ENCODE peak calls at places on chromosomes 13 and 19, in four cellular contexts. Q is NCI-H2107; S is stimulated activated CD4-positive, alpha-beta T cell treated with anti-CD3 and anti-CD28 coated beads, Interleukin-4, amount 100 ng/mL, for 48 hours; V is Kasumi-1. A is an unnamed sample.
A peak's percentile ranks its signal among the peaks of the same experiment; 100 is the strongest.

GRCh38 chr19:6125571-6125989 is 9.9 kb upstream of the ACSBG2 start:
- DNase-seq in Q (no peak), S (peak; percentile 28), V (peak; percentile 90), A (peak; percentile 64)

GRCh38 chr13:44961997-44962396 is 27.3 kb downstream of the NUFIP1 start:
- DNase-seq in Q (no peak), S (no peak), V (no peak), A (no peak)

GRCh38 chr13:112889351-112890290 is 79.4 kb upstream of the MCF2L start:
- DNase-seq in S (no peak), V (no peak), Q (no peak), A (no peak)

GRCh38 chr13:105952233-105952767 is 583.2 kb downstream of the EFNB2 start:
- DNase-seq in V (peak; percentile 22), S (no peak), Q (no peak), A (no peak)

GRCh38 chr13:22929391-22930126 is 251.2 kb upstream of the SGCG start:
- DNase-seq in S (no peak), V (no peak), Q (no peak), A (no peak)

GRCh38 chr13:33735276-33735675 is 82.7 kb upstream of the RFC3 start:
- DNase-seq in V (no peak), Q (no peak), S (no peak), A (no peak)

GRCh38 chr13:63092461-63092860 is 1676.8 kb upstream of the PCDH20 start:
- DNase-seq in V (no peak), Q (no peak), S (no peak), A (no peak)

GRCh38 chr19:15623711-15624318 is 8.8 kb downstream of the CYP4F8 start:
- DNase-seq in Q (no peak), S (no peak), V (no peak), A (no peak)

GRCh38 chr13:64688893-64689677 is 2541.1 kb downstream of the PCDH9 start:
- DNase-seq in V (no peak), Q (no peak), S (no peak), A (no peak)

GRCh38 chr13:87498681-87499080 is 172.5 kb upstream of the SLITRK5 start:
- DNase-seq in S (no peak), V (peak; percentile 66), Q (no peak), A (no peak)

GRCh38 chr19:2600914-2601870 is 101.3 kb downstream of the GNG7 start:
- DNase-seq in V (no peak), S (no peak), Q (no peak), A (no peak)

GRCh38 chr13:80654638-80655249 is 313.8 kb upstream of the SPRY2 start:
- DNase-seq in V (no peak), Q (no peak), S (no peak), A (no peak)

GRCh38 chr19:55112781-55113569 is 4.5 kb downstream of the PPP1R12C start:
- DNase-seq in V (no peak), Q (no peak), S (no peak), A (no peak)

GRCh38 chr19:290539-291521 is at the start of gene PLPP2:
- DNase-seq in V (no peak), Q (no peak), S (no peak), A (peak; percentile 71)

GRCh38 chr19:729564-730381 is 21.0 kb downstream of the PALM start:
- DNase-seq in V (no peak), Q (no peak), S (no peak), A (no peak)

GRCh38 chr19:16268676-16269319 is 55.8 kb upstream of the KLF2 start:
- DNase-seq in V (no peak), Q (no peak), S (no peak), A (no peak)

GRCh38 chr19:41175825-41176734 is 16.9 kb upstream of the CYP2S1 start:
- DNase-seq in S (peak; percentile 31), Q (no peak), V (peak; percentile 75), A (no peak)

GRCh38 chr19:55172741-55173140 is 6.3 kb upstream of the DNAAF3 start:
- DNase-seq in Q (no peak), S (no peak), V (no peak), A (no peak)

GRCh38 chr19:28521614-28522544 is 691.1 kb downstream of the UQCRFS1 start:
- DNase-seq in Q (no peak), S (no peak), V (no peak), A (no peak)

GRCh38 chr13:46607768-46608553 is 55.0 kb downstream of the LRCH1 start:
- DNase-seq in V (no peak), Q (no peak), S (no peak), A (no peak)

GRCh38 chr13:33340631-33341030 is 55.1 kb upstream of the STARD13 start:
- DNase-seq in V (no peak), S (no peak), Q (no peak), A (no peak)

GRCh38 chr13:112828756-112829155 is 138.9 kb downstream of the ATP11A start:
- DNase-seq in V (no peak), S (no peak), Q (no peak), A (no peak)

GRCh38 chr13:112181336-112182051 is 114.5 kb downstream of the SOX1 start:
- DNase-seq in Q (no peak), S (no peak), V (no peak), A (no peak)

GRCh38 chr13:91659583-91660415 is 261.4 kb downstream of the GPC5 start:
- DNase-seq in Q (no peak), V (no peak), S (no peak), A (no peak)

GRCh38 chr19:15863272-15863671 is 34.6 kb downstream of the CYP4F2 start:
- DNase-seq in V (no peak), S (no peak), Q (no peak), A (no peak)

A was measured in NCI-H510A.